ENCODE peak calls at places on chromosomes 5 and 9, in six cellular contexts. F is stimulated activated CD4-positive, alpha-beta T cell treated with anti-CD3 and anti-CD28 coated beads, Interleukin-4, amount 100 ng/mL, for 4 hours; O is B cell; H is chondrocyte; Q is GM04504; L is Right ventricle myocardium inferior. E is an unnamed sample.

GRCh38 chr9:127722055-127722454 is 6.2 kb downstream of the TTC16 start:
- DNase-seq in F (no peak), Q (no peak), O (no peak), L (no peak), H (no peak), E (no peak)

GRCh38 chr9:69171049-69171448 is 3.0 kb upstream of the TJP2 start:
- DNase-seq in H (no peak), O (no peak), F (no peak), Q (no peak), L (no peak), E (no peak)

GRCh38 chr5:125823572-125823971 is 599.6 kb upstream of the GRAMD2B start:
- DNase-seq in L (no peak), F (no peak), Q (no peak), H (no peak), O (no peak), E (no peak)

GRCh38 chr9:97696025-97696822 is 916 bp downstream of the XPA start:
- DNase-seq in F (no peak), O (no peak), Q (no peak), H (no peak), L (no peak), E (no peak)

GRCh38 chr5:142796492-142797109 is 26.4 kb downstream of the ARHGAP26 start:
- DNase-seq in O (no peak), L (no peak), F (no peak), H (no peak), Q (no peak), E (no peak)

GRCh38 chr5:178306430-178307225 is 74.0 kb upstream of the PHYKPL start:
- DNase-seq in Q (no peak), L (peak; percentile 41), F (no peak), H (peak; percentile 74), O (no peak), E (peak; percentile 64)

GRCh38 chr9:125634040-125634717 is 72.8 kb downstream of the MAPKAP1 start:
- DNase-seq in Q (no peak), H (no peak), O (no peak), F (no peak), L (no peak), E (no peak)

GRCh38 chr9:1013018-1013417 is 36.6 kb downstream of the DMRT3 start:
- DNase-seq in F (no peak), O (no peak), H (no peak), Q (no peak), L (no peak), E (no peak)

GRCh38 chr9:86287013-86287412 is 4.7 kb upstream of the ISCA1 start:
- DNase-seq in Q (peak; percentile 5), L (no peak), O (no peak), F (peak; percentile 11), H (no peak), E (no peak)

GRCh38 chr5:67156976-67157583 is 39.5 kb downstream of the CD180 start:
- DNase-seq in L (no peak), Q (no peak), F (peak; percentile 31), O (peak; percentile 52), H (no peak), E (peak; percentile 76)

GRCh38 chr9:121567142-121568100 is 67.8 kb upstream of the GGTA1 start:
- DNase-seq in Q (no peak), F (no peak), H (no peak), L (no peak), O (no peak), E (no peak)

GRCh38 chr9:81077572-81077971 is 611.8 kb downstream of the TLE1 start:
- DNase-seq in L (no peak), O (no peak), F (no peak), H (no peak), Q (no peak), E (no peak)

GRCh38 chr9:133345596-133345995 is 2.3 kb downstream of the MED22 start:
- DNase-seq in F (no peak), Q (no peak), O (no peak), L (no peak), H (no peak), E (no peak)

GRCh38 chr5:129746884-129747283 is 1.0 kb upstream of the MINAR2 start:
- DNase-seq in L (no peak), F (no peak), H (no peak), O (no peak), Q (no peak), E (no peak)

GRCh38 chr9:121369595-121370265 is at the start of gene STOM:
- DNase-seq in L (peak; percentile 91), Q (peak; percentile 89), O (no peak), F (no peak), H (peak; percentile 98), E (no peak)

GRCh38 chr9:33329117-33329563 is 38.8 kb downstream of the NFX1 start:
- DNase-seq in L (no peak), Q (peak; percentile 93), F (no peak), O (no peak), H (no peak), E (no peak)